ENCODE peak calls at places on chromosomes 6 and 20, in seven cellular contexts. Z, K, O, T, Y, U and S are unnamed samples.

GRCh38 chr6:157263146-157263545 is 60.2 kb downstream of the TMEM242 start:
- DNase-seq in Z (no peak), K (no peak), O (no peak), T (no peak), Y (no peak), U (no peak), S (peak)

GRCh38 chr6:167688123-167688522 is 138.6 kb upstream of the AFDN start:
- DNase-seq in Z (no peak), K (no peak), O (no peak), T (no peak), Y (no peak), U (no peak), S (no peak)

GRCh38 chr20:41645372-41645771 is 27.2 kb upstream of the CHD6 start:
- DNase-seq in Z (no peak), K (no peak), O (no peak), T (no peak), Y (no peak), U (no peak), S (no peak)

GRCh38 chr20:45087814-45088213 is 13.1 kb downstream of the KCNS1 start:
- DNase-seq in Z (no peak), K (no peak), O (no peak), T (no peak), Y (no peak), U (no peak), S (no peak)

GRCh38 chr6:90194371-90194841 is 102.2 kb downstream of the BACH2 start:
- DNase-seq in Z (no peak), K (no peak), O (no peak), T (peak), Y (no peak), U (no peak), S (peak)

GRCh38 chr20:61507778-61508177 is 255.7 kb downstream of the CDH4 start:
- DNase-seq in Z (no peak), K (no peak), O (no peak), T (no peak), Y (no peak), U (no peak), S (no peak)

GRCh38 chr6:144215402-144215931 is 65.2 kb downstream of the STX11 start:
- DNase-seq in Z (peak), K (no peak), O (no peak), T (peak), Y (peak), U (peak), S (no peak)

GRCh38 chr20:25361287-25361683 is 29.4 kb downstream of the ABHD12 start:
- DNase-seq in Z (no peak), K (no peak), O (no peak), T (no peak), Y (peak), U (no peak), S (no peak)

GRCh38 chr6:72412709-72413044 is 209.2 kb upstream of the KCNQ5 start:
- DNase-seq in Z (no peak), K (no peak), O (no peak), T (no peak), Y (no peak), U (no peak), S (no peak)

GRCh38 chr6:95242560-95242959 is 334.8 kb upstream of the MANEA start:
- DNase-seq in Z (no peak), K (no peak), O (no peak), T (no peak), Y (no peak), U (no peak), S (no peak)

GRCh38 chr6:160431231-160431630 is 83.1 kb downstream of the SLC22A3 start:
- DNase-seq in Z (no peak), K (no peak), O (no peak), T (no peak), Y (no peak), U (no peak), S (no peak)

DNA sequence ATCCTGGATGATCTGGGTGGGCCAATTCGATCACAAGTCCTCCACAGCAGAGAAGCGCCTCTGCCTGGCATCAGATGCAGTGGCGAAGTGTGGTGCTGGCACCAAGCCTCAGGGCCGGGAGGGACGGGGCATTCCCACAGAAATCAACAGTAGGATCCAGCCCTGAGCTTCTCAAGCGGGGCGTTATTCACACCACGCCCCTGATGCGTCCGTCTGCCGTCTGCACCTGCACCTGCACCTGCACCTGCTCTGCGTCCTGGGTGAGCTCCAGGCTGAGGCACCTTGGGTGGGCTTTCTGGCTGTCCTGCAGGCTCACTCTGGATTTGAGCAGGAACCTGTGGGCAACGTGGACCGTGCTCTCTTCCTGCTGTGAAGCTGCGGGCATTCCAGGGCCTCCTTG is 13.8 kb upstream of the NTSR1 start:
- DNase-seq in Z (no peak), K (no peak), O (no peak), T (no peak), Y (no peak), U (no peak), S (no peak)
- H3K9ac ChIP-seq in Z (no peak), K (no peak), O (no peak), T (no peak), Y (no peak), U (no peak), S (no peak)

DNA sequence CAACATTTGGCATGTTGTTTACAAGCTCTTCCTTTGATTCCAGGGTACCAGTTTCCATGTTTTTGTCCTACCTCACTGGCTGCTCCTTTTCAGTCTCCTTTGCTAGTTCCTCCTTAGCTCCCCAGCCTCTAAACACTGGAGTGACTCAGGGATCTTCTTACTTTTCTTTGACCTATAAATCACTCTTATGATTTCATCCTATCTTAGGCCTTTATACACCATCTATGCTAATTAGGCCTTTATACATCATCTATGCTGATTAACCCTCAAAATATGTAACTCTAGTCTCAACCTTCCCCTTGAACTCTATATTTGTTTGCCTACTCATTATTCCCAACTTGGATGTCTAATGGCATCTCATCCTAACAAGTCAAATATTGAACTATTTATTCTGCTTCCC is 9.5 kb downstream of the TMEM30A start:
- DNase-seq in Z (no peak), K (no peak), O (no peak), T (no peak), Y (peak), U (no peak), S (peak)
- TF ChIP-seq MAX in Z (no peak), K (no peak), O (no peak), T (no peak), Y (no peak), U (no peak), S (no peak)

GRCh38 chr20:21270806-21271205 is 32.3 kb upstream of the XRN2 start:
- DNase-seq in Z (no peak), K (no peak), O (no peak), T (no peak), Y (no peak), U (no peak), S (no peak)
- H3K9ac ChIP-seq in Z (no peak), K (no peak), O (no peak), T (no peak), Y (no peak), U (no peak), S (no peak)

GRCh38 chr6:159097256-159097655 is 52.5 kb upstream of the TAGAP start:
- DNase-seq in Z (no peak), K (no peak), O (no peak), T (no peak), Y (no peak), U (no peak), S (no peak)

GRCh38 chr6:159095561-159096095 is 50.8 kb upstream of the TAGAP start:
- DNase-seq in Z (no peak), K (no peak), O (no peak), T (no peak), Y (no peak), U (no peak), S (no peak)

GRCh38 chr6:159092631-159093030 is 47.8 kb upstream of the TAGAP start:
- DNase-seq in Z (no peak), K (no peak), O (no peak), T (no peak), Y (no peak), U (no peak), S (no peak)

GRCh38 chr6:159093608-159094443 is 49.0 kb upstream of the TAGAP start:
- DNase-seq in Z (no peak), K (no peak), O (no peak), T (no peak), Y (no peak), U (no peak), S (no peak)

DNA sequence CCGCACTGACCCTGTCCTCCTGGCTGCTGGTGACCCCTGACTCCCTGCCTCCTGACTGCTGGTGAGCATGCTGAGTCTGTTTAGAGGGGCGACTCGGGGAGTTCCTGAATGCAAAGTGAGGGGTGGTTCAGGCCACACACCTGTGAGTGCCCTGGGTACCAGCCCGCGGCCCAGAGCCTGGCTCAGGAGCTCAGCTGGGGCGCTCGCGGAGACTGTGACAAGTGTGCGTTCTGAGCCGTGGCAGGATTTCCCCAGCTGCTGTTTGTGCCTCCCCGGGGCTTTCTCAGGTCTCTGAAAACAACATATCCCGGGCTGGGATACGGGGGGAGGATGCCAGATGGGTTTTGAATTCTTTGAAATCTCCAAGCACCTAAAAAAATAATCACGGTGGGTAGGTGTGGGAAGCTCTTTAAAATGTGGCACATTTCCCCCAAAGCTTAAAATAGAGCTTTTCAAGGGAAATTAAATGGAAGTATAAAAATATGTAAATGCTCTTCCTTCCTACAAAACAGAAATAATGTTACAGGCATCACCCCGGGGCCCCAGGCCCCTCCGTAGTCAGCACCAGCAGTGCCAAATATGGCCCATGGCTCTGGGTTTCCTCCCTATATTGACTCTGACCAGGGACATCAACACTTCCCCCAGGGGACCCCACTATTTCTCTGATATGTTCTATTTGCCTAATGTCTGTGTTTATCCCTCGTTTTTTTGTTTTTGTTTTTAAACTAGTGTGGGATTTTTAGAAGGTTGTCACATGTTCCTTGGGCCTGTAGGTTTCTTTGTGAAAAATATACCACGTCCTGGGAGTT is 49.9 kb upstream of the TAGAP start:
- DNase-seq in Z (no peak), K (no peak), O (no peak), T (no peak), Y (no peak), U (no peak), S (no peak)
- TF ChIP-seq MAX in Z (no peak), K (no peak), O (no peak), T (no peak), Y (no peak), U (no peak), S (no peak)

GRCh38 chr20:50398064-50398463 is 112.1 kb upstream of the PTPN1 start:
- DNase-seq in Z (no peak), K (no peak), O (no peak), T (no peak), Y (no peak), U (no peak), S (no peak)
- H3K9ac ChIP-seq in Z (no peak), K (no peak), O (no peak), T (no peak), Y (peak), U (no peak), S (no peak)

GRCh38 chr6:136501514-136501913 is 48.7 kb downstream of the MAP7 start:
- DNase-seq in Z (no peak), K (no peak), O (no peak), T (peak), Y (no peak), U (no peak), S (no peak)
- TF ChIP-seq MAX in Z (no peak), K (no peak), O (no peak), T (no peak), Y (no peak), U (no peak), S (no peak)

GRCh38 chr6:138187156-138187555 is 25.4 kb downstream of the ARFGEF3 start:
- DNase-seq in Z (no peak), K (no peak), O (no peak), T (no peak), Y (no peak), U (no peak), S (no peak)
- H3K9ac ChIP-seq in Z (no peak), K (no peak), O (no peak), T (no peak), Y (no peak), U (no peak), S (no peak)

GRCh38 chr6:149435919-149436586 is 36.0 kb downstream of the SUMO4 start:
- DNase-seq in Z (no peak), K (no peak), O (no peak), T (no peak), Y (no peak), U (no peak), S (no peak)

GRCh38 chr6:149436647-149437046 is 36.6 kb downstream of the SUMO4 start:
- DNase-seq in Z (no peak), K (no peak), O (no peak), T (no peak), Y (no peak), U (no peak), S (no peak)

GRCh38 chr6:149431905-149432775 is 32.1 kb downstream of the SUMO4 start:
- DNase-seq in Z (peak), K (peak), O (peak), T (peak), Y (peak), U (peak), S (peak)

GRCh38 chr6:149433901-149434300 is 33.8 kb downstream of the SUMO4 start:
- DNase-seq in Z (no peak), K (no peak), O (no peak), T (no peak), Y (no peak), U (no peak), S (no peak)

DNA sequence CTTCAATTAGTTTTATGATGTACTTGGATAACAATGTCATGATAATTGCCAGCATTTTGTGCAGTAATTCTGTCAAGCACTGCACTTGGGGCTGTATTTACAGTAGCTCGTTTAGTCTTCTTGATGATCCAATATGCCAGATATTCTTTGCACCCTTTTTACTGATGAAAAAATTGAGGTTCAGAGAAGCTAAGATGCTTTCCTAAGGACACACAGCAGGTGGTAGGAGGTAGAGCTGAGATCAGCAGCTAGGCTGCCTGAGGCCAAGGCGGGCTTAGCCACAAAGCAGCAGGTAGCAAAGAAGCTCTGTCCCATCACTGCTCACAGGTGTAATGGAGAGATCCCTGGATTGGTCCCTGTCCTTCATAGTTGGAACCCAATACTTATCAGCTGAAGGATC is 33.3 kb downstream of the SUMO4 start:
- DNase-seq in Z (no peak), K (no peak), O (no peak), T (no peak), Y (no peak), U (no peak), S (no peak)
- TF ChIP-seq MAX in Z (no peak), K (no peak), O (no peak), T (no peak), Y (no peak), U (no peak), S (no peak)

GRCh38 chr6:169556238-169556637 is 145.6 kb downstream of the WDR27 start:
- DNase-seq in Z (no peak), K (no peak), O (no peak), T (no peak), Y (no peak), U (no peak), S (no peak)
- H3K9ac ChIP-seq in Z (no peak), K (no peak), O (no peak), T (no peak), Y (no peak), U (peak), S (no peak)